ENCODE peak calls at places on chromosomes 12 and 14, in six cellular contexts. R, Z, Y, T, F and M are unnamed samples.
A peak's percentile ranks its signal among the peaks of the same experiment; 100 is the strongest.

GRCh38 chr12:47797432-47797831 is 22.3 kb downstream of the HDAC7 start:
- DNase-seq in Z (no peak), Y (peak; percentile 80), F (no peak), R (no peak), T (no peak), M (no peak)

GRCh38 chr14:68548194-68549056 is 244.4 kb downstream of the ZFP36L1 start:
- DNase-seq in T (peak; percentile 97), F (peak; percentile 44), Y (no peak), R (peak; percentile 83), Z (peak; percentile 99), M (no peak)

GRCh38 chr14:106094654-106095189 is 568.3 kb downstream of the TMEM121 start:
- DNase-seq in T (peak; percentile 1), R (no peak), F (no peak), Z (no peak), Y (peak; percentile 78), M (peak; percentile 7)

GRCh38 chr14:75198291-75198933 is 22.0 kb upstream of the TMED10 start:
- DNase-seq in Z (peak; percentile 65), Y (no peak), T (no peak), R (no peak), F (no peak), M (no peak)

GRCh38 chr12:112836736-112837628 is 45.4 kb downstream of the RPH3A start:
- DNase-seq in F (no peak), T (no peak), Z (no peak), Y (no peak), R (no peak), M (no peak)

GRCh38 chr14:103618999-103619398 is 10.0 kb upstream of the KLC1 start:
- DNase-seq in Z (no peak), R (no peak), T (peak; percentile 59), Y (no peak), F (no peak), M (no peak)

GRCh38 chr12:88450130-88450529 is 130.1 kb downstream of the KITLG start:
- DNase-seq in T (peak; percentile 31), Y (no peak), Z (peak; percentile 53), R (no peak), F (no peak), M (no peak)

GRCh38 chr12:107243316-107243715 is 150.0 kb upstream of the CRY1 start:
- DNase-seq in Y (no peak), Z (no peak), F (no peak), T (no peak), R (no peak), M (no peak)

GRCh38 chr12:6199531-6200265 is 502 bp upstream of the CD9 start:
- DNase-seq in Z (peak; percentile 40), R (no peak), Y (no peak), T (peak; percentile 36), F (no peak), M (peak; percentile 37)

GRCh38 chr12:48995061-48995879 is 3.9 kb downstream of the DDN start:
- DNase-seq in F (peak; percentile 88), R (peak; percentile 81), T (peak; percentile 83), Z (peak; percentile 85), Y (peak; percentile 79), M (peak; percentile 80)

GRCh38 chr12:116194935-116195431 is 82.5 kb downstream of the MED13L start:
- DNase-seq in Y (no peak), R (no peak), F (no peak), Z (no peak), T (no peak), M (no peak)

GRCh38 chr14:71022939-71023338 is 115.7 kb downstream of the PCNX1 start:
- DNase-seq in Y (no peak), Z (no peak), R (no peak), T (no peak), F (no peak), M (no peak)

GRCh38 chr12:30764251-30764650 is 9.5 kb upstream of the CAPRIN2 start:
- DNase-seq in T (no peak), Y (no peak), R (no peak), Z (no peak), F (no peak), M (no peak)

GRCh38 chr14:34020014-34020413 is 69.1 kb upstream of the EGLN3 start:
- DNase-seq in R (no peak), Y (no peak), Z (no peak), T (no peak), F (no peak), M (no peak)

GRCh38 chr12:117890137-117890536 is 78.7 kb downstream of the KSR2 start:
- DNase-seq in Y (peak; percentile 54), T (no peak), R (no peak), F (no peak), Z (no peak), M (no peak)

GRCh38 chr12:69096669-69097364 is 142.6 kb upstream of the CPSF6 start:
- DNase-seq in T (peak; percentile 11), Y (no peak), F (no peak), R (no peak), Z (peak; percentile 20), M (no peak)

GRCh38 chr12:6946920-6947374 is 3.1 kb downstream of the C12orf57 start:
- DNase-seq in F (no peak), R (no peak), Z (no peak), Y (no peak), T (no peak), M (no peak)

GRCh38 chr12:85504624-85505023 is 224.6 kb downstream of the ALX1 start:
- DNase-seq in R (no peak), Y (no peak), T (no peak), F (no peak), Z (no peak), M (no peak)

GRCh38 chr12:3077572-3078081 is 448 bp downstream of the TSPAN9 start:
- DNase-seq in T (peak; percentile 8), Y (no peak), Z (peak; percentile 72), F (peak; percentile 18), R (peak; percentile 33), M (no peak)

GRCh38 chr14:53032161-53032803 is 81.4 kb upstream of the FERMT2 start:
- DNase-seq in T (peak; percentile 94), R (peak; percentile 21), Y (no peak), Z (peak; percentile 83), F (no peak), M (peak; percentile 26)

GRCh38 chr14:22898302-22898894 is 15.4 kb downstream of the REM2 start:
- DNase-seq in Y (no peak), T (peak; percentile 89), R (no peak), Z (peak; percentile 23), F (no peak), M (no peak)

GRCh38 chr14:31926123-31926522 is 151.0 kb upstream of the ARHGAP5 start:
- DNase-seq in R (no peak), T (peak; percentile 48), Z (peak; percentile 61), F (no peak), Y (peak; percentile 83), M (no peak)

GRCh38 chr12:129009833-129010232 is 156.6 kb downstream of the GLT1D1 start:
- DNase-seq in R (peak; percentile 66), F (no peak), T (no peak), Z (no peak), Y (no peak), M (no peak)

GRCh38 chr12:30420561-30420960 is 275.1 kb downstream of the IPO8 start:
- DNase-seq in F (no peak), Y (no peak), T (peak; percentile 12), Z (peak; percentile 46), R (no peak), M (no peak)

GRCh38 chr12:51424662-51425539 is at the start of gene SLC4A8:
- DNase-seq in R (peak; percentile 82), F (peak; percentile 94), Z (peak; percentile 84), T (peak; percentile 90), Y (peak; percentile 93), M (peak; percentile 76)

GRCh38 chr12:32647275-32647674 is 31.8 kb upstream of the DNM1L start:
- DNase-seq in R (no peak), F (no peak), T (no peak), Y (no peak), Z (peak; percentile 7), M (no peak)

GRCh38 chr14:73758392-73759182 is 44.4 kb upstream of the PNMA1 start:
- DNase-seq in Z (peak; percentile 63), F (peak; percentile 53), Y (peak; percentile 97), R (peak; percentile 72), T (peak; percentile 74), M (peak; percentile 90)

GRCh38 chr12:76275511-76276093 is 72.6 kb downstream of the BBS10 start:
- DNase-seq in F (no peak), R (no peak), Z (peak; percentile 38), Y (no peak), T (no peak), M (no peak)

GRCh38 chr12:92562063-92562734 is 140.6 kb upstream of the PLEKHG7 start:
- DNase-seq in R (no peak), Y (no peak), T (no peak), F (no peak), Z (peak; percentile 32), M (no peak)